ENCODE peak calls at places on chromosomes 4 and X, in six cellular contexts. S is fibroblast of the aortic adventitia; W is sciatic nerve; F is amniotic epithelial cell; G is stimulated activated CD4-positive, alpha-beta T cell treated with anti-CD3 and anti-CD28 coated beads, TNF-alpha, amount 100 ng/mL, for 1 hour; T is tibial nerve. H is an unnamed sample.

GRCh38 chr4:154473497-154473896 is 18.1 kb downstream of the DCHS2 start:
- DNase-seq in F (no peak), G (no peak), S (no peak), T (no peak), W (no peak), H (no peak)

GRCh38 chr4:27059446-27059845 is 198.8 kb downstream of the STIM2 start:
- DNase-seq in T (no peak), W (no peak), S (no peak), F (no peak), G (no peak), H (no peak)

GRCh38 chrX:1661048-1661921 is 46.4 kb downstream of the ASMT start:
- DNase-seq in T (no peak), F (no peak), G (peak; percentile 68), S (no peak), W (no peak), H (no peak)

GRCh38 chr4:11424000-11424399 is 4.7 kb downstream of the HS3ST1 start:
- DNase-seq in G (no peak), W (no peak), T (no peak), F (peak; percentile 19), S (peak; percentile 30), H (no peak)

GRCh38 chr4:101064541-101065180 is 282.7 kb downstream of the PPP3CA start:
- DNase-seq in W (no peak), T (no peak), S (no peak), F (no peak), G (no peak), H (no peak)

GRCh38 chr4:3013839-3014350 is 50.5 kb downstream of the GRK4 start:
- DNase-seq in F (no peak), T (no peak), S (no peak), G (no peak), W (no peak), H (no peak)

GRCh38 chrX:107766470-107767140 is 9.0 kb downstream of the TSC22D3 start:
- DNase-seq in T (no peak), S (peak; percentile 67), W (peak; percentile 69), F (peak; percentile 37), G (no peak), H (peak; percentile 12)

GRCh38 chr4:26061248-26061986 is 147.4 kb downstream of the SMIM20 start:
- DNase-seq in F (peak; percentile 65), T (no peak), G (no peak), W (no peak), S (peak; percentile 37), H (no peak)

GRCh38 chr4:11424896-11425295 is 3.8 kb downstream of the HS3ST1 start:
- DNase-seq in G (no peak), T (no peak), S (no peak), F (no peak), W (no peak), H (no peak)

GRCh38 chrX:46573331-46573895 is at the start of gene CHST7:
- DNase-seq in F (peak; percentile 62), T (peak; percentile 29), S (no peak), G (peak; percentile 42), W (peak; percentile 65), H (peak; percentile 54)

GRCh38 chr4:95410387-95411005 is 138.3 kb downstream of the UNC5C start:
- DNase-seq in G (no peak), S (no peak), T (no peak), W (no peak), F (no peak), H (no peak)

GRCh38 chrX:17032351-17032750 is 85.9 kb downstream of the REPS2 start:
- DNase-seq in S (peak; percentile 87), F (peak; percentile 95), T (no peak), W (no peak), G (no peak), H (peak; percentile 68)

H was measured in AG10803.